ENCODE peak calls at places on chromosome 15, in five cellular contexts. K, A, Z, U and C are unnamed samples.
A peak's percentile ranks its signal among the peaks of the same experiment; 100 is the strongest.

GRCh38 chr15:47813985-47814384 is 96.7 kb downstream of the SEMA6D start:
- DNase-seq in A (no peak), Z (no peak), U (no peak), K (no peak), C (no peak)

GRCh38 chr15:69554321-69554961 is 101.8 kb downstream of the RPLP1 start:
- DNase-seq in A (no peak), U (no peak), K (peak; percentile 14), Z (peak; percentile 35), C (no peak)

GRCh38 chr15:96123028-96123400 is 207.5 kb upstream of the NR2F2 start:
- DNase-seq in U (no peak), Z (no peak), K (no peak), A (no peak), C (no peak)

GRCh38 chr15:78223396-78224023 is 10.9 kb downstream of the ACSBG1 start:
- DNase-seq in Z (peak; percentile 48), A (no peak), K (peak; percentile 7), U (no peak), C (no peak)

GRCh38 chr15:83848315-83849050 is 194.6 kb downstream of the ADAMTSL3 start:
- DNase-seq in K (peak; percentile 97), U (no peak), Z (peak; percentile 96), A (no peak), C (peak; percentile 96)

GRCh38 chr15:52943746-52944145 is 153.6 kb upstream of the ONECUT1 start:
- DNase-seq in Z (no peak), A (no peak), U (no peak), K (no peak), C (no peak)

GRCh38 chr15:41730543-41730942 is 43.7 kb upstream of the MAPKBP1 start:
- DNase-seq in Z (no peak), K (no peak), U (no peak), A (no peak), C (no peak)

GRCh38 chr15:79452244-79453051 is 20.3 kb downstream of the MINAR1 start:
- DNase-seq in U (no peak), K (no peak), Z (no peak), A (no peak), C (no peak)

GRCh38 chr15:88646951-88647350 is 8.1 kb downstream of the ISG20 start:
- DNase-seq in U (no peak), K (no peak), A (no peak), Z (no peak), C (no peak)

GRCh38 chr15:80660114-80660513 is 35.0 kb upstream of the ABHD17C start:
- DNase-seq in U (peak; percentile 21), Z (peak; percentile 22), A (peak; percentile 24), K (peak; percentile 41), C (peak; percentile 49)

GRCh38 chr15:69457304-69458280 is 5.0 kb downstream of the RPLP1 start:
- DNase-seq in Z (no peak), U (no peak), A (no peak), K (peak; percentile 34), C (no peak)

GRCh38 chr15:25739687-25740121 is 123.4 kb downstream of the ATP10A start:
- DNase-seq in Z (peak; percentile 60), A (no peak), U (no peak), K (peak; percentile 64), C (peak; percentile 44)

GRCh38 chr15:83682476-83683162 is 28.7 kb downstream of the ADAMTSL3 start:
- DNase-seq in Z (no peak), U (no peak), A (no peak), K (no peak), C (no peak)

GRCh38 chr15:57591237-57591821 is 375 bp upstream of the MYZAP start:
- DNase-seq in U (peak; percentile 31), A (peak; percentile 15), Z (no peak), K (no peak), C (no peak)

GRCh38 chr15:57592426-57592825 is 722 bp downstream of the MYZAP start:
- DNase-seq in K (no peak), U (no peak), A (peak; percentile 27), Z (no peak), C (no peak)

GRCh38 chr15:57594479-57594878 is 2.8 kb downstream of the MYZAP start:
- DNase-seq in Z (no peak), K (no peak), A (no peak), U (no peak), C (no peak)

GRCh38 chr15:57591822-57592367 is at the start of gene MYZAP:
- DNase-seq in Z (no peak), U (peak; percentile 66), A (peak; percentile 51), K (no peak), C (peak; percentile 24)

DNA sequence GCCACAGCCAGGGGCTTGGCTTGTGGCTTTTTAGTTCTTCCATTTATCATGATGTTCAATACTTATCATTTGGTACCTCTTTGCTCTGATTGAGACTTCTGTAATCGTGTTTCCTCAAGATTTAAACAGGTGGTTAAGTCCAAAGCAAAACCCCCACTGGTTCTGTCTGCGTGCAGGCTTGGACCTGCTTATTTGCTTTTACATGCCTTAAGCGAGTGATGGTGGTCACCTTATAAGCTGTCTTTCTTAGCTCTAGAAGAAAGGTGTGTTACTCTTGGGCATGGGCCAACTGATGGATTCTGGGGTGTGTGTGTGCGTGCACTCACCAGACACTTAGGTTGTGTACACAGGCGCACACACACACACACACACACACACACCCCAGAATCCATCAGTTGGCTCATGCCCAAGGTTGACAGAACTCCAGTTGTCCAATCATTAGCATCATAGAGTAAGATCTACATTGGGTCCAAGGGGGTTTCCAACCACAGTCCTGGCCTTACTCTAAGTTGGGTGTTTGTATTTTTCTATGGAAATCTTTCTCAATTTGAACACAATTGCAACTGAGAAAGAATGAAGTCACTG is 1.2 kb downstream of the MYZAP start:
- DNase-seq in K (no peak), A (no peak), Z (no peak), U (peak; percentile 20), C (no peak)
- H3K4me3 ChIP-seq in K (no peak overlapping the region), A (no peak overlapping the region), Z (no peak overlapping the region), U (no peak overlapping the region), C (no peak overlapping the region)

DNA sequence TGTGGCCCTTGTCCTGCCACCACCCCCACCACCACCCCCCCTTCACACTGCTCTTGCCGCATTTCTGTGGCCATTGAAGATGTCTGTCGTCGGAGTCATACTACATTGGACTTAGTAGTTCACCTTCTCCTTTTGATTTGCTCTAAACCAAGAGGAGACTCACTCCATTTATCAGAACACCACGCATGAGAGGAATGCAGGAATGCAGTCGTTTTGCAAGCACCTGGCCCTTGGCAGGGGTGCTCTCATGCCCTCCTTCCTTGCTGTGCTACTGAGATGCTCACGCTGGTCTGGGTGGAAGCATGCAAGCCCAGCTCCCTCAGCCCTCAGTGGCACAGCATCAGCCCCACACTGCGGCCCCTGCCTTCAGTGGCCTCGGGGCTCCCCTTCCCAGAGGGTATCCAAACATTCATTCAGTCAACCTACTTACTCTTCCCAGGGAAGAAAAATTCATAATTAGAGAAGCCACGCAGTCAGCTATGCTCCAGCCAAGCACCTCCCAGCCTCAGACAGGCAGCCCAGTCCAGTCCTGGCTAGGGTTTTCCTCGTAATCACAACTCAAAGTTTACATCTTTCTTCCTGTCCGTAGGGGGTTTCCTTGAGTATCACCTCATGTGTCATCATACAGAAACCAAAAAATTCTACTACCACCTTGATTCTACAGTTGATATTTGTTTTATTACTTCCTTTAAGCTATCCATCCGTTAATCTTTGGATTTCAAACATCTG is 520.0 kb downstream of the GABRG3 start:
- DNase-seq in K (no peak), Z (no peak), U (no peak), A (no peak), C (no peak)
- H3K4me3 ChIP-seq in K (no peak overlapping the region), Z (no peak overlapping the region), U (no peak overlapping the region), A (no peak overlapping the region), C (no peak overlapping the region)

GRCh38 chr15:39580630-39581500 is at the start of gene THBS1:
- DNase-seq in A (peak; percentile 98), Z (peak; percentile 88), U (peak; percentile 80), K (peak; percentile 95), C (peak; percentile 91)
- H3K4me3 ChIP-seq in A (peak within 1 kb of the TSS; percentile 98), Z (peak within 1 kb of the TSS; percentile 93), U (no peak within 1 kb of the TSS), K (peak within 1 kb of the TSS; percentile 80), C (peak within 1 kb of the TSS; percentile 75)

GRCh38 chr15:74891469-74891868 is 1.6 kb downstream of the MPI start:
- DNase-seq in Z (no peak), A (no peak), K (no peak), U (peak; percentile 69), C (no peak)
- H3K4me3 ChIP-seq in Z (no peak overlapping the region), A (no peak overlapping the region), K (no peak overlapping the region), U (no peak overlapping the region), C (no peak overlapping the region)

GRCh38 chr15:45165536-45165935 is 22.2 kb downstream of the SHF start:
- DNase-seq in A (no peak), Z (no peak), K (no peak), U (no peak), C (no peak)
- H3K4me3 ChIP-seq in A (no peak overlapping the region), Z (no peak overlapping the region), K (no peak overlapping the region), U (no peak overlapping the region), C (no peak overlapping the region)

GRCh38 chr15:100759698-100760356 is 119.8 kb upstream of the ALDH1A3 start:
- DNase-seq in Z (peak; percentile 44), U (peak; percentile 54), A (peak; percentile 51), K (peak; percentile 76), C (peak; percentile 41)
- H3K4me3 ChIP-seq in Z (no peak overlapping the region), U (no peak overlapping the region), A (no peak overlapping the region), K (no peak overlapping the region), C (no peak overlapping the region)

GRCh38 chr15:50116477-50116876 is 2.6 kb downstream of the ATP8B4 start:
- DNase-seq in U (peak; percentile 32), Z (peak; percentile 57), A (peak; percentile 6), K (peak; percentile 19), C (peak; percentile 65)

GRCh38 chr15:50114381-50114780 is 4.7 kb downstream of the ATP8B4 start:
- DNase-seq in A (no peak), K (no peak), U (no peak), Z (no peak), C (no peak)

GRCh38 chr15:50109086-50109987 is 9.7 kb downstream of the ATP8B4 start:
- DNase-seq in U (no peak), K (peak; percentile 35), Z (peak; percentile 23), A (no peak), C (peak; percentile 4)

GRCh38 chr15:50113187-50113505 is 5.9 kb downstream of the ATP8B4 start:
- DNase-seq in U (no peak), A (no peak), K (no peak), Z (no peak), C (no peak)

DNA sequence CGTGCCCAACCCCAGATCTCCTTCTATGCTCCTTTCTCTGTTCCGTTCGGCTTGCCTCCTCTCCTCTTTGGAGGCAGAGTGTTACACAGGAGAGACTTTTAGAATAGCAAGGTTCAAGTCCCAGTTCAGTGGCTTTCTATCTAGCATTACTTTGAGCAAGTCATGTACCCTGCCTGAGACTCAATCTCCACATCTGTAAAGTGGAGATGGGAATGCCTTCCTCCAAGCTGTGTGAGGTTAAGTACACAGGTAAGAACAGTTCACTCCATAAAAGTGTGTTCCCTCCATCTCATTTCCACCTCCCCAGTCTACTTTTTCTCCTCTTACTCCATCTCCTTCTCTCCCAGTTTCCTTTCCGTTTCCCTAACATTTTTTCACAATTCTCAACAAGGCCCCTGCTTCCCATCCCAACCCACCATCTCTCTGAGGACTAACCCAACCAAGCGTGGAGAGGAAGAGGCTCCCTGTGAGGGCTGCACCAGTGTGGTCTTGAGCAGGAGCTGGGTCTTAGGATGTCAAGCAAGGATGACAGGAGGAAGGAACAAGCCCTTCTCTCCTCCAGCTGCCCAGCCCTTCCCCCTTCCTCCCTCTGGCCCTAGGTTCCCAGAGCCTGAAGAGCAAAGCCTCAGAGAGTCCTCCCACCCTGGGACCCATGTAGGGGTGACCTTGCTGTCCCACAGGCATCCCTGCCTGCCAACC is 6.4 kb downstream of the ATP8B4 start:
- DNase-seq in Z (no peak), U (no peak), A (no peak), K (no peak), C (no peak)
- H3K4me3 ChIP-seq in Z (no peak overlapping the region), U (no peak overlapping the region), A (no peak overlapping the region), K (no peak overlapping the region), C (no peak overlapping the region)